ENCODE peak calls at places on chromosomes 1 and 21, in nine cellular contexts. T is fibroblast of the conjunctiva, A is left ventricle myocardium superior, S is putamen, R is heart left ventricle, H is skeletal muscle cell, P is hepatocyte, J is AML-193, X is substantia nigra. D is an unnamed sample.

GRCh38 chr21:42991992-42992740 is 17.8 kb downstream of the PKNOX1 start:
- DNase-seq in X (no peak), P (peak; percentile 83), S (no peak), A (peak; percentile 77), R (peak; percentile 75), J (no peak), H (peak; percentile 69), T (peak; percentile 43), D (no peak)

GRCh38 chr1:9069324-9070100 is at the start of gene SLC2A5:
- DNase-seq in X (peak; percentile 81), T (no peak), A (peak; percentile 50), J (peak; percentile 71), R (peak; percentile 30), P (no peak), H (no peak), S (peak; percentile 39), D (no peak)

GRCh38 chr1:85058311-85058710 is 10.0 kb upstream of the MCOLN3 start:
- DNase-seq in T (no peak), R (no peak), P (no peak), J (no peak), S (no peak), A (no peak), H (no peak), X (no peak), D (no peak)

GRCh38 chr1:164560076-164560475 is 1.1 kb downstream of the PBX1 start:
- DNase-seq in H (no peak), T (no peak), S (no peak), R (no peak), P (no peak), J (no peak), A (no peak), X (no peak), D (no peak)

GRCh38 chr21:28636988-28637691 is 355.5 kb downstream of the LTN1 start:
- DNase-seq in P (no peak), S (no peak), X (no peak), H (peak; percentile 64), R (no peak), T (peak; percentile 31), A (no peak), J (no peak), D (no peak)

GRCh38 chr1:155471026-155471425 is 91.6 kb downstream of the ASH1L start:
- DNase-seq in T (no peak), S (peak; percentile 44), A (no peak), H (no peak), P (no peak), R (no peak), J (no peak), X (no peak), D (no peak)

GRCh38 chr1:93616221-93616995 is 65.2 kb downstream of the BCAR3 start:
- DNase-seq in H (no peak), A (no peak), X (peak; percentile 62), J (no peak), T (no peak), S (no peak), R (no peak), P (no peak), D (no peak)

GRCh38 chr1:187051618-187052232 is 223.0 kb downstream of the PLA2G4A start:
- DNase-seq in J (peak; percentile 19), P (peak; percentile 57), X (no peak), S (peak; percentile 28), R (no peak), H (no peak), T (peak; percentile 37), A (no peak), D (no peak)

GRCh38 chr21:41678944-41679343 is 87.9 kb downstream of the RIPK4 start:
- DNase-seq in H (peak; percentile 74), S (peak; percentile 67), J (no peak), A (peak; percentile 90), P (peak; percentile 98), T (peak; percentile 85), R (peak; percentile 89), X (peak; percentile 76), D (no peak)

GRCh38 chr1:226455843-226456242 is 48.0 kb upstream of the PARP1 start:
- DNase-seq in T (no peak), R (no peak), P (no peak), A (no peak), J (no peak), S (no peak), H (no peak), X (no peak), D (no peak)

GRCh38 chr1:6180578-6181311 is 624 bp upstream of the CHD5 start:
- DNase-seq in P (peak; percentile 31), H (no peak), A (no peak), R (no peak), S (no peak), J (no peak), X (no peak), T (no peak), D (no peak)

GRCh38 chr1:53439337-53440207 is 19.6 kb upstream of the DMRTB1 start:
- DNase-seq in R (no peak), P (no peak), H (no peak), T (no peak), X (no peak), S (no peak), A (no peak), J (no peak), D (no peak)

GRCh38 chr1:70675737-70676156 is 264.7 kb downstream of the CTH start:
- DNase-seq in T (no peak), X (no peak), R (no peak), A (no peak), H (no peak), J (no peak), P (no peak), S (no peak), D (no peak)

GRCh38 chr21:34807881-34808568 is 139.2 kb downstream of the CLIC6 start:
- DNase-seq in A (no peak), S (no peak), J (no peak), H (peak; percentile 93), X (no peak), P (peak; percentile 72), R (no peak), T (peak; percentile 81), D (no peak)

GRCh38 chr1:42576935-42577334 is 81.3 kb upstream of the PPIH start:
- DNase-seq in J (no peak), S (no peak), R (no peak), T (no peak), A (no peak), X (no peak), P (no peak), H (no peak), D (no peak)

GRCh38 chr1:106889054-106889453 is 167.4 kb upstream of the PRMT6 start:
- DNase-seq in X (no peak), A (no peak), J (no peak), H (no peak), S (no peak), T (no peak), P (no peak), R (no peak), D (no peak)

GRCh38 chr1:109498161-109498801 is 4.4 kb downstream of the CYB561D1 start:
- DNase-seq in A (no peak), S (peak; percentile 68), X (no peak), J (peak; percentile 19), R (no peak), T (no peak), H (no peak), P (peak; percentile 45), D (no peak)

GRCh38 chr1:40773748-40774265 is 9.8 kb upstream of the KCNQ4 start:
- DNase-seq in J (no peak), H (no peak), T (no peak), A (no peak), P (no peak), R (no peak), S (no peak), X (no peak), D (no peak)

GRCh38 chr1:212916395-212917133 is 33.8 kb upstream of the VASH2 start:
- DNase-seq in P (peak; percentile 30), T (no peak), J (no peak), S (no peak), H (peak; percentile 39), R (peak; percentile 38), A (peak; percentile 67), X (peak; percentile 35), D (no peak)

GRCh38 chr1:74586253-74586897 is 74.0 kb upstream of the LRRC53 start:
- DNase-seq in T (no peak), R (no peak), S (no peak), H (no peak), X (no peak), P (no peak), A (no peak), J (peak; percentile 46), D (no peak)

GRCh38 chr1:155207578-155208405 is at the start of gene THBS3:
- DNase-seq in H (no peak), S (peak; percentile 57), A (peak; percentile 64), J (no peak), P (peak; percentile 64), T (peak; percentile 37), R (peak; percentile 62), X (peak; percentile 67), D (no peak)

GRCh38 chr1:201019321-201019977 is 4.1 kb downstream of the KIF21B start:
- DNase-seq in A (peak; percentile 57), H (no peak), R (peak; percentile 59), P (peak; percentile 37), X (peak; percentile 61), T (no peak), J (peak; percentile 94), S (no peak), D (no peak)

GRCh38 chr1:156489166-156489934 is 11.2 kb downstream of the MEF2D start:
- DNase-seq in T (no peak), A (peak; percentile 82), H (no peak), S (peak; percentile 82), J (no peak), R (peak; percentile 75), X (peak; percentile 70), P (peak; percentile 38), D (no peak)

D was measured in osteocyte.